ENCODE peak calls at places on chromosomes 12 and 14, in seven cellular contexts. J is GM12865; K is uterus; M is stimulated activated CD8-positive, alpha-beta memory T cell treated with anti-CD3 and anti-CD28 coated beads, Interleukin-12 subunit alpha, Interleukin-12 subunit beta, amount 100 ng/mL, for 4 hours; I is NCI-H510A; Q is GM04504; F is mucosa of gallbladder. D is an unnamed sample.

GRCh38 chr12:64091186-64091585 is 130.9 kb downstream of the KICS2 start:
- DNase-seq in Q (no peak), K (no peak), F (no peak), J (no peak), I (no peak), M (no peak), D (no peak)

GRCh38 chr12:46983959-46984833 is 95.2 kb upstream of the PCED1B start:
- DNase-seq in M (no peak), K (no peak), J (peak; percentile 59), I (peak; percentile 8), Q (peak; percentile 32), F (peak; percentile 35), D (peak; percentile 71)

GRCh38 chr14:90450667-90451066 is 53.8 kb downstream of the CALM1 start:
- DNase-seq in K (no peak), J (no peak), F (no peak), I (no peak), Q (no peak), M (no peak), D (no peak)

GRCh38 chr14:94088516-94088915 is 7.4 kb downstream of the IFI27L1 start:
- DNase-seq in M (no peak), F (no peak), I (no peak), J (no peak), K (no peak), Q (no peak), D (no peak)

GRCh38 chr12:121630791-121631190 is 4.5 kb downstream of the ORAI1 start:
- DNase-seq in M (no peak), I (no peak), J (no peak), K (no peak), Q (no peak), F (no peak), D (no peak)

GRCh38 chr12:100391856-100392255 is 35.0 kb downstream of the SLC17A8 start:
- DNase-seq in K (no peak), J (no peak), F (peak; percentile 56), M (no peak), I (no peak), Q (no peak), D (peak; percentile 36)

GRCh38 chr14:104085032-104085888 is at the start of gene ASPG:
- DNase-seq in K (peak; percentile 61), I (no peak), J (no peak), Q (no peak), M (no peak), F (no peak), D (peak; percentile 72)

GRCh38 chr14:94971750-94972149 is 185.6 kb downstream of the DICER1 start:
- DNase-seq in J (no peak), K (peak; percentile 50), I (no peak), M (no peak), Q (no peak), F (peak; percentile 23), D (peak; percentile 26)